ENCODE peak calls at places on chromosomes 3 and 15, in four cellular contexts. O is A549, I is K562, R is HepG2. W is an unnamed sample.

GRCh38 chr15:66703540-66703941 is 1.5 kb downstream of the SMAD6 start:
- DNase-seq in O (no peak), I (no peak), R (no peak), W (no peak)

GRCh38 chr3:171757377-171758034 is 52.8 kb downstream of the PLD1 start:
- DNase-seq in O (no peak), I (no peak), R (no peak), W (no peak)

GRCh38 chr3:185959609-185960517 is 22.0 kb upstream of the TRA2B start:
- DNase-seq in O (peak), I (peak), R (peak), W (no peak)

GRCh38 chr15:45225506-45226273 is 26.3 kb upstream of the SLC28A2 start:
- DNase-seq in O (no peak), I (peak), R (peak), W (no peak)

GRCh38 chr3:60497922-60498321 is 753.3 kb downstream of the FHIT start:
- DNase-seq in O (no peak), I (no peak), R (no peak), W (no peak)

GRCh38 chr3:98021821-98022220 is 13.3 kb downstream of the GABRR3 start:
- DNase-seq in O (no peak), I (no peak), R (no peak), W (no peak)

GRCh38 chr15:89654311-89654761 is 931 bp downstream of the KIF7 start:
- DNase-seq in O (no peak), I (no peak), R (no peak), W (no peak)

GRCh38 chr15:38886315-38887163 is 321.9 kb upstream of the RASGRP1 start:
- DNase-seq in O (peak), I (no peak), R (no peak), W (no peak)

GRCh38 chr3:69770219-69770618 is 31.0 kb downstream of the MITF start:
- DNase-seq in O (peak), I (no peak), R (no peak), W (no peak)

GRCh38 chr3:99980606-99981005 is 133.7 kb downstream of the FILIP1L start:
- DNase-seq in O (no peak), I (no peak), R (no peak), W (no peak)

GRCh38 chr15:92733934-92734521 is 78.5 kb upstream of the FAM174B start:
- DNase-seq in O (peak), I (peak), R (no peak), W (no peak)

GRCh38 chr3:52438579-52439425 is 6.1 kb downstream of the SEMA3G start:
- DNase-seq in O (no peak), I (no peak), R (no peak), W (no peak)

GRCh38 chr3:37628711-37629301 is 232.9 kb upstream of the CTDSPL start:
- DNase-seq in O (no peak), I (no peak), R (no peak), W (no peak)

GRCh38 chr3:60588806-60589205 is 662.4 kb downstream of the FHIT start:
- DNase-seq in O (peak), I (no peak), R (no peak), W (no peak)

GRCh38 chr3:146839727-146840126 is 234.6 kb upstream of the PLSCR5 start:
- DNase-seq in O (no peak), I (no peak), R (no peak), W (no peak)

GRCh38 chr3:45002680-45003079 is 23.4 kb upstream of the CLEC3B start:
- DNase-seq in O (no peak), I (no peak), R (no peak), W (no peak)

GRCh38 chr3:45547764-45548683 is 46.5 kb upstream of the LIMD1 start:
- DNase-seq in O (no peak), I (no peak), R (no peak), W (no peak)

GRCh38 chr3:22713936-22714335 is 489.2 kb upstream of the UBE2E2 start:
- DNase-seq in O (peak), I (no peak), R (peak), W (no peak)

GRCh38 chr3:72312339-72312738 is 527.4 kb upstream of the PROK2 start:
- DNase-seq in O (no peak), I (no peak), R (no peak), W (peak)

GRCh38 chr15:100131321-100132224 is 210.2 kb downstream of the ADAMTS17 start:
- DNase-seq in O (peak), I (peak), R (peak), W (no peak)

GRCh38 chr3:177196473-177197040 is 725 bp downstream of the TBL1XR1 start:
- DNase-seq in O (peak), I (peak), R (no peak), W (no peak)

GRCh38 chr3:141455603-141456327 is 31.1 kb upstream of the RASA2 start:
- DNase-seq in O (no peak), I (no peak), R (no peak), W (no peak)

GRCh38 chr3:115989927-115990326 is 366.6 kb downstream of the GAP43 start:
- DNase-seq in O (no peak), I (no peak), R (no peak), W (no peak)

GRCh38 chr3:23685484-23686258 is 120.1 kb upstream of the UBE2E1 start:
- DNase-seq in O (peak), I (peak), R (peak), W (no peak)

GRCh38 chr15:74397239-74398068 is 30.0 kb upstream of the CYP11A1 start:
- DNase-seq in O (no peak), I (no peak), R (no peak), W (peak)

GRCh38 chr3:144502398-144502797 is 530.8 kb downstream of the DIPK2A start:
- DNase-seq in O (no peak), I (no peak), R (no peak), W (no peak)

GRCh38 chr3:129161860-129162271 is 1.0 kb upstream of the ISY1 start:
- DNase-seq in O (no peak), I (no peak), R (peak), W (no peak)

GRCh38 chr15:80217327-80217900 is 34.6 kb downstream of the CTXND1 start:
- DNase-seq in O (no peak), I (no peak), R (no peak), W (no peak)

GRCh38 chr3:17258823-17259436 is 374.2 kb downstream of the PLCL2 start:
- DNase-seq in O (peak), I (peak), R (peak), W (no peak)

GRCh38 chr15:62619526-62619925 is 423.0 kb upstream of the TPM1 start:
- DNase-seq in O (no peak), I (no peak), R (no peak), W (no peak)

GRCh38 chr3:150848864-150849263 is 56.4 kb downstream of the MINDY4B start:
- DNase-seq in O (no peak), I (no peak), R (no peak), W (no peak)

GRCh38 chr15:85463273-85463937 is 83.0 kb downstream of the AKAP13 start:
- DNase-seq in O (no peak), I (no peak), R (no peak), W (no peak)

GRCh38 chr15:91258436-91258779 is 158.4 kb downstream of the SV2B start:
- DNase-seq in O (peak), I (no peak), R (no peak), W (no peak)

GRCh38 chr3:12154151-12154550 is 4.6 kb downstream of the TIMP4 start:
- DNase-seq in O (no peak), I (no peak), R (no peak), W (no peak)

GRCh38 chr15:90402230-90402629 is 14.2 kb downstream of the IQGAP1 start:
- DNase-seq in O (peak), I (peak), R (peak), W (no peak)

DNA sequence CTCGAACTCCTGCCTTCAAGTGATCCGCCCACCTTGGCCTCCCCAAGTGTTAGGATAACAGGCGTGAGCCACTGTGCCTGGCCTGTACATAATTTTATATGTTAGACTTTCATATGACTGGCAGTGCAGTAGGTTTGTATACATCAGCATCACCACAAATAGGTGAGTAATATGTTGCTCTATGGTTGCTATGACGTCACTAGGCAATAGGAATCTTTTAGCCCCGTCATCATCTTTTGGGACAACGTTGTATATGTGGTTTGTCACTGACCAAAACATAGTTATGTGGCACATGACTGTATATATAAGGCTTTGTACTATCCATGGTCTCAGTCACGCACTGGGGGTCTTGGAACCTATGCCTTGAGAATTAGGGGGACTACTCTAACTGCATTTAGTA is 17.0 kb upstream of the DNAJC19 start:
- DNase-seq in O (no peak), I (no peak), R (no peak), W (no peak)
- TF ChIP-seq CHD4 in O (no peak), I (no peak), R (no peak), W (no peak)

GRCh38 chr15:63938486-63939061 is 104.8 kb upstream of the HERC1 start:
- DNase-seq in O (no peak), I (peak), R (no peak), W (no peak)

GRCh38 chr15:63942486-63943365 is 103.6 kb downstream of the DAPK2 start:
- DNase-seq in O (no peak), I (peak), R (no peak), W (peak)

GRCh38 chr15:63941698-63942465 is 104.4 kb downstream of the DAPK2 start:
- DNase-seq in O (no peak), I (no peak), R (no peak), W (no peak)

GRCh38 chr15:63940956-63941620 is 105.2 kb downstream of the DAPK2 start:
- DNase-seq in O (no peak), I (no peak), R (no peak), W (no peak)

DNA sequence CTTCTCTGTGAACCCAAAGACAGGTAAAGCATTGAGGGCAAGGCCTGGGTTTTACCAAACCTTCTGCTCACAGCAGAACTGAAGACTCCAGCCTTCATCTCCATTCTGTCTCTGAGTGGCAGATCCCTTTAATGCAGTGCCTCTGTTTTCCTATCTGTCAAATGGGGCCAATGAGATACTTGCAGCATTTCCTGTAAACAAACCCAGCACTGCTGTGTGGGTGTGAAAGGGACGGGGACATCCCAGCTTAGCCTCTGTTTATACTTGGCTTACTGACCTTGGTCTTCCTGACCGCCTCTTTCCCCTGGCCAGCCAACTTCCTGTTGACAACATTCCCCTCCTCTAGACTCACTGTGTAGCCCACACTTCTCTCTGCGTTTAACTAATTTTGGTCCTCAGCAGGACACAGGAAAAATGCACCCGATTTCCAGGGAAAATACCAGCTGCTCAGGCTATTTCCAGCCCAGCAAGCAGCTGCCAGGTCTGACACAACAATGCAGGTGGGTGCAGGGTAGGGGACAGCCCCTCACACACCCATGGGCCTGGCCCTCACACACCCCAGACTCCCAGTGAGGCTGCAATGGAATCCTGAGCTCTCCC is 105.9 kb upstream of the HERC1 start:
- DNase-seq in O (no peak), I (peak), R (peak), W (peak)
- TF ChIP-seq CHD4 in O (no peak), I (peak), R (peak), W (no peak)

DNA sequence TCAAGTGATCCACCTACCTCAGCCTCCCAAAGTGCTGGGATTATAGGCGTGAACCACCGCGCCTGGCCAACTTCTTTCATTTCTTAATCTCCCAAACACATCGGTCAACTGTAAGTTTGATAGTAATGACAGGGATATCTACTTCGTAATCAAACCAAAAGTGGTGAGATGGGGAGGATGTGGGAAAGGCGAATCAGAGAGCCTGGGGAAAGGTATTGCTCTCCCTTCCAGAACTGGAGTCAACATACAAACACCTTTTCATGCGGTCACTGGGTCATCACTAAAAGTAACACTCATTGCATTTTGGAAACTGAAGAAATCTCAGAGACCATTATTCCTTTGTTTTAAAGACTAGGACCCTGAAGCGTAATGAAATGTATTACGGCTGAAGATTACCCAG is 14.8 kb upstream of the UBE2Q2 start:
- DNase-seq in O (no peak), I (no peak), R (no peak), W (no peak)
- TF ChIP-seq CHD4 in O (no peak), I (no peak), R (no peak), W (no peak)

DNA sequence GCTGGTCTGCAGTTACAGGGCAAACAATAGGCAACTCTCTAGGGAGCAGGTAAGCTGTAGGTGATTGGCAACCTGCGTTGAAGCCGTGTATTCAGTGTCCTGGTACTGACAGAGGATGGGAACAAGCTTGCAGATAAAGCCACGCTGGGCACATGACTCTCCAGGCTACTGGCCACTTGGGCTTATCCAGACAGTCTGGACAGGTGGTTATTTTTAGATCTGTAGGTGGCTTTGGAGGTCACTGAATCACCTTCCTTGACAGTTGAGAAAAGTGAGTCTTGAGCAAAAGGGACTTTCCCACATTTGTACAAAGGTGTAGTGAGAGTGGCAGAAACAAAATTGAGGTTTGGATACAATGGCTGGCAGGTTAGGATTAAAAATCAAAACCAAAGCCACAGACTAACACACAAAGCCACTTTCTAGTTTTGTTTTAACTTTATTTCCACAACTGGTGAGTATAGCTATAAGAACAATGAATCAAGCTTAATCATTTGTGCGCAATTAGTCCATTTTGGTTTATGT is 22.3 kb upstream of the IL1RAP start:
- DNase-seq in O (no peak), I (no peak), R (no peak), W (no peak)
- TF ChIP-seq CHD4 in O (no peak), I (no peak), R (no peak), W (no peak)

DNA sequence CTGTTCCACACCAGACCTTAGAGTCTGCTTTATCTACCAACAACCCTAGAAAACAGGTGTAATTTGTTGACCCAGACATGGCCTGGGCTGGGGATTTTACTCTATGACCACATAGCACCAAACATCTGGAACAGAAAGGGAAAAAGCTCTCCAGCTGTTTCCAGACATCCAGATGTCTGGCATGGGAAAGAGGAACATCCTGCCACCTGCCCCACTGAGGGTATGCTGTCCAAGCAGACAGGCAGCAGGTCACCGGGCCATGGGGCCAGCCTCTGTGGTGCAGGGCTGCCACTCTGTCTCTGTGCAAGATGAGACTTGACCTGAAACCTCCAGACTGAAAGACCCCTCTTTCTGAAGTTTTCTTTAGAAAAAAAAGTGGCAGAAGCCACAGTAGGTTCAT is 359.3 kb upstream of the ICE2 start:
- DNase-seq in O (no peak), I (no peak), R (no peak), W (no peak)
- TF ChIP-seq CHD4 in O (no peak), I (no peak), R (no peak), W (no peak)

DNA sequence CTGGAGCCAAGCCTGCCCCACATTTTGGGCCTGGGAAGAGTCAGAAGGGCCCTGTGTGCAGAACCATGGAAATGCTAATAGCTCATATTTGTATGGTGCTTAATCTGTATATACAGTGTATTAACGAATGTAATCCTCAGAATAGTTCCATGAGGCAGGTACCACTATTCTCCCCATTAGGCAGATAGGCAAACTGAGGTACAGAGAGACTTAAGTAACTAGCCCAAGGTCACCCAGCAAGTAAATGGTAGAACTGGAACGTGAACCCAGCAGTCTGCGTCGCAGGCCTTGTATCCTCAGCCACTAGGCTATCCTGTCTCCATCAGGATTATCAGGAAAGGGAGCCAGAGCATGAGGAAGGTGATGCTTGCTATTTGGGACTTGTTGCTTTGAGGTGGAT is 28.0 kb upstream of the GLCE start:
- DNase-seq in O (no peak), I (no peak), R (no peak), W (no peak)
- TF ChIP-seq CHD4 in O (no peak), I (no peak), R (no peak), W (no peak)

DNA sequence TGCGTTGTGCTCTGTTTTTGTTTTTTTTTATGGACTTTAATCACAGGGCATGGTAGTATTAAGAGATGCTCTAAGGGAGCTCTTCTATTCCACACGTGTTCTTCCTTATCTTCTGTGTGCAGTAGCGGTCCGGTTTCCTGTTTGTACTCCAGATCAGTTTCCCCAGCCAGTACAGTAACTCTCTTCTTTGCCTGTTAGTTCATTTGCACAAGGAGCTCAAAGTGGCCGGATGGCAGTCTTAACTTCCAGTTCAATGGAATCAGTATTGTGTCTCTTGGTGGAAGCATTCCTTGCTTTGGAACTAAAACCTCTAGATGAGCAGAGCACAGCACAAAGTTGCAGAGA is 122.0 kb downstream of the KLF13 start:
- DNase-seq in O (no peak), I (peak), R (no peak), W (no peak)
- TF ChIP-seq CHD4 in O (no peak), I (no peak), R (no peak), W (no peak)

DNA sequence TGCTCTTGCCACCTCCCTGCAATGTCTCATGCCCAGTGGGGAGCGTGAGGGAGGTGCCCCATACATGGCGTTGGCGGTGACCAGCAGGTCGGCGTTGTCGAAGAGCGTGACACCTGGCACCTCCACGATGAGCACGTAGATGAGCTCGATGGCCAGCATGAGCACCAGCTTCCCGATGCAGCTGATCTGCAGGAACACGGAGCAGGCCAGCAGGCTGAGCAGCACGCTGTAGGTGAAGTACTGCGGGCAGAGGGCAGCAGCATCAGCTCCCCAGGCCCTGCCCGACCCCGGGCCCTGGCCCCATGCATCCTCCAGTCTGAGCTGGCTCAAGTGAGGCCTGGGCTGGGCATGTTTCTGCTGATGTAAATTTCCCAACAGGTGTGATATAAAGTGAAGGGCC is 98.3 kb downstream of the SEC22A start:
- DNase-seq in O (no peak), I (no peak), R (no peak), W (no peak)
- TF ChIP-seq CHD4 in O (no peak), I (no peak), R (no peak), W (no peak)

GRCh38 chr3:18740631-18741583 is 315.8 kb upstream of the SATB1 start:
- DNase-seq in O (no peak), I (no peak), R (no peak), W (peak)
- TF ChIP-seq CHD4 in O (no peak), I (no peak), R (no peak), W (no peak)

W was measured in GM12878.